ENCODE peak calls at places on chromosomes 7 and 10, in eight cellular contexts. W is CD4-positive, CD25-positive, alpha-beta regulatory T cell; B is NCI-H1417; Z is activated CD4-positive, alpha-beta memory T cell treated with anti-CD3 and anti-CD28 coated beads, Interleukin-2, amount 10 ng/mL, durations not matched to agents 7 days and 5 days; G is NAMALWA; R is testis; E is LoVo; A is endodermal cell. O is an unnamed sample.

GRCh38 chr10:996031-996430 is 7.8 kb downstream of the GTPBP4 start:
- DNase-seq in R (no peak), G (no peak), Z (no peak), E (no peak), A (no peak), W (no peak), B (no peak), O (no peak)

GRCh38 chr7:46173526-46174191 is 252.6 kb upstream of the IGFBP3 start:
- DNase-seq in R (peak; percentile 79), A (no peak), Z (no peak), G (no peak), B (no peak), W (no peak), E (no peak), O (no peak)

GRCh38 chr10:25467861-25468260 is 293.1 kb downstream of the GPR158 start:
- DNase-seq in G (no peak), Z (no peak), E (no peak), B (no peak), W (no peak), R (no peak), A (no peak), O (no peak)

GRCh38 chr10:121595321-121595805 is 2.9 kb downstream of the FGFR2 start:
- DNase-seq in G (no peak), W (no peak), B (no peak), Z (no peak), A (no peak), R (no peak), E (no peak), O (no peak)

GRCh38 chr7:219581-220150 is 27.3 kb downstream of the FAM20C start:
- DNase-seq in Z (no peak), G (no peak), W (no peak), A (no peak), R (no peak), B (no peak), E (no peak), O (no peak)

GRCh38 chr7:158602905-158603772 is 15.5 kb upstream of the PTPRN2 start:
- DNase-seq in A (no peak), Z (no peak), G (no peak), W (no peak), B (no peak), E (no peak), R (no peak), O (no peak)

GRCh38 chr10:91558473-91558872 is 74.4 kb downstream of the PPP1R3C start:
- DNase-seq in B (no peak), A (no peak), W (no peak), R (no peak), Z (no peak), E (no peak), G (no peak), O (no peak)

GRCh38 chr7:140541513-140542192 is 62.3 kb upstream of the MKRN1 start:
- DNase-seq in A (peak; percentile 90), G (no peak), B (peak; percentile 84), E (peak; percentile 62), R (peak; percentile 67), Z (no peak), W (no peak), O (no peak)

GRCh38 chr7:12289996-12290395 is 78.9 kb downstream of the TMEM106B start:
- DNase-seq in R (no peak), E (no peak), Z (no peak), G (no peak), W (no peak), B (no peak), A (no peak), O (no peak)

GRCh38 chr10:93657757-93658156 is 44.6 kb downstream of the FRA10AC1 start:
- DNase-seq in Z (no peak), R (no peak), W (no peak), A (no peak), E (no peak), G (no peak), B (no peak), O (no peak)

GRCh38 chr7:157412021-157412443 is 75.2 kb downstream of the DNAJB6 start:
- DNase-seq in Z (peak; percentile 72), A (no peak), E (no peak), B (no peak), W (peak; percentile 28), G (no peak), R (no peak), O (no peak)

GRCh38 chr10:97207756-97208346 is 22.1 kb upstream of the SLIT1 start:
- DNase-seq in G (no peak), B (no peak), Z (no peak), W (no peak), A (no peak), R (no peak), E (no peak), O (no peak)

GRCh38 chr7:95859434-95859833 is 87.1 kb downstream of the DYNC1I1 start:
- DNase-seq in W (no peak), G (no peak), R (no peak), E (no peak), Z (no peak), B (no peak), A (peak; percentile 59), O (no peak)

GRCh38 chr7:119720541-119720940 is 552.4 kb upstream of the KCND2 start:
- DNase-seq in E (no peak), B (no peak), R (no peak), W (no peak), G (no peak), A (no peak), Z (no peak), O (no peak)

O was measured in erythroblast.